ENCODE peak calls at places on chromosomes 6 and 20, in four cellular contexts. W is GM12878, H is K562, I is HepG2. F is an unnamed sample.

GRCh38 chr20:10218536-10219451 is at the start of gene SNAP25:
- DNase-seq in H (peak), I (no peak), W (no peak), F (peak)

GRCh38 chr6:160408528-160408927 is 60.4 kb downstream of the SLC22A3 start:
- DNase-seq in H (no peak), W (no peak), I (no peak), F (no peak)

GRCh38 chr6:46378882-46379405 is 112.3 kb downstream of the RCAN2 start:
- DNase-seq in H (no peak), W (no peak), I (peak), F (no peak)

GRCh38 chr6:119119989-119120388 is 41.5 kb upstream of the FAM184A start:
- DNase-seq in H (no peak), I (no peak), W (no peak), F (no peak)

GRCh38 chr6:21823371-21823770 is 229.8 kb downstream of the SOX4 start:
- DNase-seq in W (no peak), H (no peak), I (no peak), F (no peak)

GRCh38 chr6:142800240-142800639 is 144.7 kb downstream of the HIVEP2 start:
- DNase-seq in I (no peak), W (no peak), H (no peak), F (no peak)

GRCh38 chr6:36516559-36516958 is 30.7 kb downstream of the STK38 start:
- DNase-seq in H (no peak), W (no peak), I (no peak), F (no peak)

GRCh38 chr20:31815408-31816188 is 3.6 kb upstream of the MYLK2 start:
- DNase-seq in I (no peak), W (no peak), H (no peak), F (peak)

GRCh38 chr6:151916075-151916474 is 108.6 kb downstream of the ESR1 start:
- DNase-seq in I (no peak), H (no peak), W (no peak), F (no peak)

GRCh38 chr20:44643596-44644383 is 7.7 kb downstream of the ADA start:
- DNase-seq in H (no peak), I (peak), W (no peak), F (peak)

GRCh38 chr20:44641305-44641704 is 10.2 kb downstream of the ADA start:
- DNase-seq in W (no peak), H (no peak), I (no peak), F (no peak)

GRCh38 chr20:44640522-44640921 is 11.0 kb downstream of the ADA start:
- DNase-seq in H (no peak), I (no peak), W (no peak), F (no peak)

GRCh38 chr20:44643154-44643519 is 8.4 kb downstream of the ADA start:
- DNase-seq in I (no peak), W (no peak), H (no peak), F (no peak)

GRCh38 chr20:44642203-44643153 is 9.0 kb downstream of the ADA start:
- DNase-seq in W (peak), H (peak), I (peak), F (peak)
- TF ChIP-seq JUNB in W (no peak), H (no peak), I (no peak), F (no peak)

GRCh38 chr6:52493669-52494068 is 73.5 kb downstream of the EFHC1 start:
- DNase-seq in H (no peak), I (no peak), W (peak), F (no peak)

GRCh38 chr6:52489881-52490280 is 69.7 kb downstream of the EFHC1 start:
- DNase-seq in I (no peak), W (no peak), H (no peak), F (no peak)

GRCh38 chr6:52495859-52496396 is 75.8 kb downstream of the EFHC1 start:
- DNase-seq in W (no peak), H (no peak), I (no peak), F (no peak)

GRCh38 chr6:52494298-52495072 is 74.3 kb downstream of the EFHC1 start:
- DNase-seq in W (no peak), H (no peak), I (no peak), F (no peak)

DNA sequence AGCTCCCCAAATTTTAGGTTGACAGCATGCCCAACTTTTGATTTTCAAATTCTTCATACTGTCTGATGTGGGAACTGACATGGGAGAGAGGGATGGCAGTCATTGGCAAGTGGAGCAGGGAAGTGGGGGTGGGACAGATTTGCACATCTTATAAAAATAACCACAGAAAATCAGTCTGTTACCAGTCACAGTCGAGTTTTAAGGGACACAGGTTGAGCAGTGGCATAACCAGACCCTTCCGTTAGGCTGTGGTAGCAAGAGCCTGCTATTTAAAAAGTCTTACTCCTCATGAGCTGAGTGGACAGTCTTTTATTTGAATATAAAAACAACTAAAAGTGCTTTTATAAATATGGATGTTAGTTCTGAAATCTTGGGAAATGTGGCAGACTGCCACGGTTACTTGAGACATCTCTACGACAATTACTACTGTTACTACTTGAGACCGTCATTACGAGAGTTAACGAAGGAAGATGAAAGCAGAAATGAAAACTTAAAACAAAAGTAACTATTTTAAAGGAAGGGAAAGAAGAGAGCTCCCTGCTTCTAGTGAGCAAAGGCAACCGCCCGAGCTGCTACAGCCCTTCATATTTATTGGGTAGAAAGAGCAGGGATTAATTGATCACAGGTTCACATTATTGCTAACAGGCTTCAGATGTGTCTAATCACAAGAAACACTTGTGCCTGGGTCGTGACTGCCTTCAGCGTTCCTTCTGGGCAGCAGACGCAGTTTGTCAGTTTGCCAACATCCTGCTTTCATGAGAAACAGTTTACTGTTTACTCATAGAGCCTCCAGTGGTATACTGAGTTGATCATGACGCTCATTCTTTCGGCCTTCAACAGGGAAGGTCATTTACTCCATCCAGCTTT is 71.3 kb downstream of the EFHC1 start:
- DNase-seq in H (no peak), W (peak), I (no peak), F (no peak)
- TF ChIP-seq EZH2 in H (no peak), W (no peak), I (no peak), F (no peak)

GRCh38 chr6:24933868-24934401 is 1.8 kb downstream of the RIPOR2 start:
- DNase-seq in W (no peak), H (peak), I (peak), F (peak)
- TF ChIP-seq JUNB in W (no peak), H (no peak), I (no peak), F (no peak)

GRCh38 chr6:6545616-6546317 is 42.8 kb upstream of the LY86 start:
- DNase-seq in W (no peak), I (no peak), H (no peak), F (no peak)
- TF ChIP-seq EZH2 in W (no peak), I (no peak), H (no peak), F (peak)

DNA sequence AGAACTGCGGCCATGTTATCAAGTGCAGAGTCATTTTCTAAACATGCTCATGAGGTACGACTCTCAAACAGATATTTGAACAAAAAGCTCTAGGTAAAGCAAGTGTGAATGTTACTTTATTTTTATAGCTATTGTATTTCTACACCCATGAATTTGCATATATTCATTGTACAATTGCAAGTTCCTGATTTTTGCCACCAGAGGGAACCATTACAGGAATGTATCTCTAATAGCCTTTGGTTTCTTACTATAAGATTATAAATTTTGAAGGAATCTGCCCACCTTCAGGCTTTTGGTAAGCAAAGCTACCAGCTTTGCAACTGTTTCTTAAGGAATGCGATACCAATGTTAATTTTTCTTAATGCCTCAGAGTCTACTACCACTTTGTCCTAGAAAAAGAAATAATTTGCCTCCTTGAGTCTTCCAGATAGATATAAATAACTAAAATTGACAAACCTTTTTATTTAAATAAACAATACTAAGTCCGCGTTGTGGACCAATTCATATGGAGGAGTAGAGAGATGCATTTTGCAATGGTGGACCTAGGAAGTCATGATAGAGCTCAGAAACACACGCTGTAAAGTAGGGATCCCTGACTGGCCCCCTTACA is 125.4 kb upstream of the SAMD5 start:
- DNase-seq in I (peak), H (peak), W (no peak), F (peak)
- TF ChIP-seq JUNB in I (no peak), H (no peak), W (no peak), F (no peak)

GRCh38 chr20:46311719-46312074 is 3.4 kb upstream of the CDH22 start:
- DNase-seq in H (no peak), I (no peak), W (no peak), F (no peak)

GRCh38 chr20:46309945-46310344 is 1.6 kb upstream of the CDH22 start:
- DNase-seq in H (no peak), W (no peak), I (no peak), F (no peak)

GRCh38 chr20:46311039-46311650 is 2.8 kb upstream of the CDH22 start:
- DNase-seq in H (no peak), I (peak), W (no peak), F (no peak)

GRCh38 chr20:46312945-46313861 is 4.9 kb upstream of the CDH22 start:
- DNase-seq in H (no peak), I (no peak), W (no peak), F (no peak)

DNA sequence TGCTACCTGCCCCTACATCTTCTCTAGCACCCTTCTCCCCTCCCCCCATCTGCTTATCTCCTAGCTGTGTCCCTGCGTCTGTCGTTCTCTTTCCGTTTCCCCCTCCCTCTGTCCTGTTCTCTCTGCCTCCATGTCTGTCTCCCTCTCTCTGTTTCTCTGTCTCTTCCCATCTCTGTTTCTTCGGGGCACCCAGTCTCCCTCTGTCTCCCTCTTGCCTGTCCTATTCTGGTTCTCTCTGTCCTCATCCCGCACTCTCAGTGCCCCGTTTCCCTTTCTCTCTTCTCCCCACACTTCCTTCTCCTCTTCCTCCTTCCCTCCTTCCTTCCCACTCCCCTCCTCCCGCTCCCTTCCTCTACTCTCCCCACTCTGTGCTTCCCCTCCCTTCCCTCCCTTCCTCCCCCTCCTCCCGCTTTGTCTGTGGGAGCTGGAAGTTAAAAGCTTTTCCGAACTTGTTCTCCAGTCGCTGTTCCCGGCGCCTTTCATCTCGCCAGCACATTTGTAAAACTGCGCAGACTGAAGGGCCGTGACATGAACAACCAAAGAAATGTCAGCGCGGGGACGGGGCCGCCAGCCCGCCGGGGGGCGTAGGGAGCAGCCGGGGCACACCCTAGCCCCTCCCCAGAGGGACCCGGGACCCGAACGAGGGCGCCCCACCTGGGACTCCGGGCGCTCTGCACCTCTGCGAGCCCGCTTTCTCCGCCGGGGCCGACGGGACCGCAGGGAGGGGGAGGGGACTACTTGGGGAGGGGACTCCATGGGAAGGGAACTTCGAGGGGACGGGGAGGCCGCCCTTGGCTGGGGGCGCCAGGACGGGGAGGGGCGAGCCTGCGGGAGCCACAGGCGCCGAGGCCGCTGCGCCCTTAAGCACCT is 4.0 kb upstream of the CDH22 start:
- DNase-seq in I (peak), H (peak), W (no peak), F (peak)
- TF ChIP-seq EZH2 in I (no peak), H (no peak), W (no peak), F (no peak)

GRCh38 chr6:68559052-68559451 is 76.0 kb upstream of the ADGRB3 start:
- DNase-seq in I (no peak), W (no peak), H (peak), F (peak)

DNA sequence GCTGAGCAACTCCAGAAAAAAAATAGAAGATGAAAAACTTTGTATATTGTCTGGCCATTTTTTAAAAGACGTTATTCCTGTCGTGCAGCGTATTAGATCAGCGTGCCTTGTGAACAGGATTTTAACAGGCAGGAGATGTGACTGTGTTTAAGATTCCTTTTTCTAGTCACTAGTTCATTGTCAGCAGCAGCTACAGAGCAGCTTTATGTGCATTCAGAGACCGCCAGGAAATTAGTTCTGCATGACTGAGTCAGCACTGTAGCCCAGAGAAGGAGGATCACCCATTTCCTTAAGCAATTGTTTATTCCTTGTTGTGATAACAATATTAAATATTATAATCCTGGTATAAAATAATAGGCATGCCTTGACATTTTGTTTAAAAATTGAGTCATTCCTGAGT is 75.4 kb upstream of the ADGRB3 start:
- DNase-seq in I (no peak), W (no peak), H (no peak), F (peak)
- TF ChIP-seq JUNB in I (no peak), W (no peak), H (no peak), F (no peak)

DNA sequence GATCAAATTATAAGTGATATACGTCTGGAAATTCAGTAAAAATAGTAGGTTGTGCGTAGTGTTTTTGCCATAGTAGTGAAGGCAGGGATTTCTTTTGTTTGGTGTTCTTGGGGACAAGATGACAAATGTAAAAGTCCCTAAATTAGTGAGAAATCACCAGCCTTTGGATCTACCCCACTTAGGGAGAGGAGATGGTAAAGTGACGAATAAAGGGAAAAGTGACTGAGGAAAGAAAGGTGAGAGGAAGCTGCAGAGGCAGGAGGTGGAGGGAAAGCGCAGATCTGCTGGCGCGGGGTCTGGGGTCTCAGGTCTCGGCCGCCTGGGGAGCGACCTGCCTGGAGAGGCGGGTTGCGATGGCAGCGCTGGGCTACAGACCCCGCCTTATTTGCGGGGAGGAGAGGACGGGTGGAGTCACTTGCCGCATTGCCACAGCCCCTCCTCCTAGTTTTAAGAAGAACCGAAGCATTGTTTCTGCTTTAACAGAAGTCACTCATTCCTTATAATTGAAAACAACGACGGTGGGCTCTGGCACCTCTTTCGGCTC is 3.4 kb upstream of the LIN28B start:
- DNase-seq in W (no peak), I (no peak), H (peak), F (peak)
- TF ChIP-seq EZH2 in W (no peak), I (no peak), H (no peak), F (no peak)

F was measured in GM23338.